ENCODE peak calls at places on chromosomes 7 and 10, in six cellular contexts. Y is SK-N-SH, T is GM23248, V is neural progenitor cell, Q is hepatocyte, K is HCT116. X is an unnamed sample.

GRCh38 chr7:94444808-94445207 is 50.1 kb downstream of the COL1A2 start:
- DNase-seq in Y (no peak), T (no peak), V (peak; percentile 15), Q (no peak), K (no peak), X (no peak)

GRCh38 chr10:33241351-33241750 is 93.1 kb downstream of the NRP1 start:
- DNase-seq in Y (no peak), T (peak; percentile 39), V (no peak), Q (no peak), K (no peak), X (no peak)

GRCh38 chr10:122859527-122859926 is 13.9 kb upstream of the CUZD1 start:
- DNase-seq in Y (no peak), T (no peak), V (no peak), Q (no peak), K (no peak), X (no peak)

GRCh38 chr7:772005-772294 is 44.9 kb upstream of the PRKAR1B start:
- DNase-seq in Y (no peak), T (no peak), V (no peak), Q (no peak), K (no peak), X (no peak)

GRCh38 chr10:11863353-11864105 is 40.4 kb downstream of the PROSER2 start:
- DNase-seq in Y (no peak), T (no peak), V (no peak), Q (no peak), K (no peak), X (peak; percentile 94)

GRCh38 chr10:70585555-70586243 is 16.8 kb downstream of the PRF1 start:
- DNase-seq in Y (no peak), T (no peak), V (no peak), Q (no peak), K (no peak), X (no peak)

GRCh38 chr10:33547976-33548375 is 213.5 kb upstream of the NRP1 start:
- DNase-seq in Y (no peak), T (no peak), V (no peak), Q (no peak), K (no peak), X (no peak)

GRCh38 chr7:464177-464711 is 55.4 kb downstream of the PDGFA start:
- DNase-seq in Y (no peak), T (no peak), V (no peak), Q (no peak), K (no peak), X (no peak)

GRCh38 chr7:107396990-107397389 is 72.9 kb upstream of the GPR22 start:
- DNase-seq in Y (no peak), T (no peak), V (no peak), Q (peak; percentile 39), K (no peak), X (no peak)

GRCh38 chr7:1227071-1227804 is 5.4 kb upstream of the UNCX start:
- DNase-seq in Y (no peak), T (no peak), V (peak; percentile 64), Q (no peak), K (no peak), X (no peak)

GRCh38 chr7:44313016-44313415 is 12.4 kb downstream of the CAMK2B start:
- DNase-seq in Y (no peak), T (no peak), V (no peak), Q (no peak), K (no peak), X (no peak)

GRCh38 chr7:44310221-44310848 is 15.1 kb downstream of the CAMK2B start:
- DNase-seq in Y (no peak), T (no peak), V (no peak), Q (no peak), K (no peak), X (no peak)

GRCh38 chr7:44315504-44315903 is 9.9 kb downstream of the CAMK2B start:
- DNase-seq in Y (no peak), T (no peak), V (no peak), Q (no peak), K (no peak), X (no peak)

GRCh38 chr7:44311561-44312495 is 13.6 kb downstream of the CAMK2B start:
- DNase-seq in Y (no peak), T (no peak), V (no peak), Q (no peak), K (no peak), X (no peak)

DNA sequence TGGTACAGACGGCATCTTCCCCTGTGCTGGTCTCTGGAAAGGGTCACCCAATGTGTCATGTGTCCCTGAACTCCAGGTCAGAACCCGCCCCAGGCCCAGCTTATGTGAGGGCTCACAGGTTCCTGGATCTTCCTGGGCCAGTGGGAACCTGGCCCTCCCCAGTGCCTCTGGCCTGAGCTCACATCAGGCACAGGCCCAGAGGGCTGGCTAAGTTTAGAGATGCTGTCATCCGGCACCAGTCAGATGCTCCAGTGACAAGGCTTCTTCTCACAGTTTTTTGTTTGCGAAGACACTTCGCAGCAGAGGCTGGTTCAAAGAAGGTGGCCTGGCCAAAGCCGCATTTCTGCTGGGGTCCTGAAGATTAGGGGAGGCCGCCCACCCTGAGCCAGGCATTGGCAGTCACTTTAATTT is 11.8 kb downstream of the CAMK2B start:
- DNase-seq in Y (no peak), T (no peak), V (no peak), Q (no peak), K (no peak), X (no peak)
- H2AFZ ChIP-seq in Y (no peak overlapping the region), T (no peak overlapping the region), V (no peak overlapping the region), Q (no peak overlapping the region), K (no peak overlapping the region), X (no peak overlapping the region)

GRCh38 chr10:62079885-62080559 is 178.5 kb downstream of the ARID5B start:
- DNase-seq in Y (no peak), T (no peak), V (no peak), Q (no peak), K (no peak), X (no peak)
- H3K4me1 ChIP-seq in Y (peaks cover 68% of the 10 kb centered on the region), T (peaks cover 82% of the 10 kb centered on the region), V (no peaks in the 10 kb centered on the region), Q (peaks cover 52% of the 10 kb centered on the region), K (peaks cover 3% of the 10 kb centered on the region), X (peaks cover 12% of the 10 kb centered on the region)

GRCh38 chr7:34840176-34840785 is 182.3 kb downstream of the NPSR1 start:
- DNase-seq in Y (no peak), T (no peak), V (no peak), Q (no peak), K (no peak), X (no peak)
- TF ChIP-seq EZH2phosphoT487 in Y (no peak), T (no peak), V (no peak), Q (no peak), K (no peak), X (no peak)

DNA sequence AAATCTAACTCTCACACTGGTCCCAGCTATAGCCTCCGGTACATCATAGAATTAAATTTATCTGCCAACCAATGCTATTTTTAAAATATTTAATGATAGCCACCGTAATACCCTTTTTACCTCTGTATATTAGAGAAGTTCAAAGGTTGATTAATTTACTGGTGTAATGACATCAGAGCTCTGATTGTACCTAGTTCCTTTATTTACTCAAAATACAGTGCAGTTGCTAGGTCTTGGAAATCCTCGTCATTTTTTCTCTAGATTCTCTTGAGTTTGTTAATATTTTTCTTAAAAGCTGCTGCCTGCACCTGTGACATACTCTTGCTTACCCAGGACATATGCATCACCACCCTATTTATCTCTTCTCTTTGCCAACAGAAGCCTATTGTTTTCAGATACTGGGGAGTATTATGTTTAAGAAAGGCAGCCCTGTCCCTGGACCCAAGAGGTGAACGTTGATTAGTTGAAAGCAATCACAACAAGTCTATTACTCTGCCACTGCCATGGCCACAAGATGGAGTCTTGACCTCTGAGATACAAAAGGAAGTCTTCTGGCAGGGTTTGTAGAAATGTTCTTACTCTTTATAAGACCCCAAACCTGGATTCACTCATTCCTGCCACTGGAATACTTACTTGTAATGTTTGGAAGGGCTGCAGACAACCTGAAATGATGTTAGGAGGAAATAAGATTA is 25.6 kb upstream of the TMEM26 start:
- DNase-seq in Y (no peak), T (no peak), V (no peak), Q (no peak), K (no peak), X (no peak)
- H2AFZ ChIP-seq in Y (no peak overlapping the region), T (no peak overlapping the region), V (no peak overlapping the region), Q (peak overlapping the region; percentile 22), K (no peak overlapping the region), X (no peak overlapping the region)

GRCh38 chr10:81917666-81918065 is 42.7 kb downstream of the NRG3 start:
- DNase-seq in Y (no peak), T (no peak), V (no peak), Q (no peak), K (no peak), X (no peak)

GRCh38 chr10:81918766-81919165 is 43.8 kb downstream of the NRG3 start:
- DNase-seq in Y (no peak), T (no peak), V (no peak), Q (no peak), K (no peak), X (no peak)

GRCh38 chr10:81914736-81915510 is 39.9 kb downstream of the NRG3 start:
- DNase-seq in Y (no peak), T (no peak), V (no peak), Q (no peak), K (no peak), X (no peak)

GRCh38 chr10:81911328-81911727 is 36.3 kb downstream of the NRG3 start:
- DNase-seq in Y (no peak), T (no peak), V (no peak), Q (no peak), K (no peak), X (no peak)

GRCh38 chr10:81915517-81915916 is 40.5 kb downstream of the NRG3 start:
- DNase-seq in Y (no peak), T (no peak), V (peak; percentile 5), Q (no peak), K (no peak), X (no peak)
- H3K4me1 ChIP-seq in Y (no peaks in the 10 kb centered on the region), T (no peaks in the 10 kb centered on the region), V (peaks cover 5% of the 10 kb centered on the region), Q (no peaks in the 10 kb centered on the region), K (no peaks in the 10 kb centered on the region), X (no peaks in the 10 kb centered on the region)

GRCh38 chr7:5500056-5500776 is 76.6 kb upstream of the TNRC18 start:
- DNase-seq in Y (peak; percentile 27), T (no peak), V (no peak), Q (no peak), K (no peak), X (no peak)
- TF ChIP-seq EZH2phosphoT487 in Y (no peak), T (no peak), V (no peak), Q (no peak), K (no peak), X (no peak)